ENCODE peak calls at places on chromosomes 16 and 17, in four cellular contexts. X is ELR, P is memory B cell, J is ovary. W is an unnamed sample.

GRCh38 chr17:16947470-16947869 is 24.4 kb downstream of the TNFRSF13B start:
- DNase-seq in J (no peak), P (no peak), X (no peak), W (no peak)

GRCh38 chr16:70481929-70482536 is 27.6 kb downstream of the FCSK start:
- DNase-seq in J (no peak), X (peak), P (no peak), W (no peak)

GRCh38 chr16:79811541-79811940 is 211.0 kb upstream of the MAF start:
- DNase-seq in X (no peak), J (no peak), P (no peak), W (no peak)

GRCh38 chr16:51508813-51509212 is 357.7 kb upstream of the SALL1 start:
- DNase-seq in P (no peak), J (no peak), X (no peak), W (no peak)

GRCh38 chr16:22189473-22190168 is 16.5 kb upstream of the EEF2K start:
- DNase-seq in P (no peak), J (peak), X (peak), W (peak)

GRCh38 chr16:85554791-85555548 is 58.2 kb upstream of the GSE1 start:
- DNase-seq in J (peak), P (peak), X (peak), W (no peak)

GRCh38 chr17:19805006-19805405 is 56.9 kb upstream of the ALDH3A1 start:
- DNase-seq in J (no peak), X (no peak), P (no peak), W (no peak)

GRCh38 chr16:48054881-48055601 is 100.8 kb downstream of the ABCC12 start:
- DNase-seq in P (peak), J (peak), X (peak), W (no peak)

GRCh38 chr16:24734382-24734781 is 4.9 kb downstream of the TNRC6A start:
- DNase-seq in P (no peak), J (no peak), X (no peak), W (no peak)

GRCh38 chr17:46976626-46977270 is 2.3 kb downstream of the RPRML start:
- DNase-seq in X (peak), P (no peak), J (no peak), W (no peak)

GRCh38 chr17:10121971-10122707 is 76.3 kb downstream of the GAS7 start:
- DNase-seq in J (no peak), X (no peak), P (no peak), W (no peak)

GRCh38 chr16:56328276-56329022 is 96.9 kb downstream of the AMFR start:
- DNase-seq in X (no peak), P (no peak), J (no peak), W (no peak)

GRCh38 chr17:144936-145670 is 7.7 kb downstream of the SCGB1C2 start:
- DNase-seq in P (no peak), X (no peak), J (peak), W (peak)

W was measured in suprapubic skin.